ENCODE peak calls at places on chromosomes 6 and 20, in six cellular contexts. V, E, W, B, J and O are unnamed samples.

GRCh38 chr6:167330745-167331144 is 5.9 kb downstream of the TTLL2 start:
- DNase-seq in V (no peak), E (no peak), W (no peak), B (no peak), J (no peak), O (no peak)

GRCh38 chr20:1330075-1330830 is 1.3 kb upstream of the SDCBP2 start:
- DNase-seq in V (peak; percentile 65), E (no peak), W (peak; percentile 87), B (peak; percentile 59), J (peak; percentile 13), O (no peak)

GRCh38 chr20:31788578-31788977 is 30.6 kb upstream of the MYLK2 start:
- DNase-seq in V (no peak), E (no peak), W (no peak), B (no peak), J (no peak), O (no peak)

GRCh38 chr6:37668251-37668650 is 29.4 kb downstream of the MDGA1 start:
- DNase-seq in V (peak; percentile 67), E (no peak), W (no peak), B (no peak), J (no peak), O (no peak)

GRCh38 chr6:124755321-124755720 is 206.9 kb upstream of the RNF217 start:
- DNase-seq in V (no peak), E (no peak), W (no peak), B (no peak), J (no peak), O (no peak)

GRCh38 chr20:1618954-1619550 is 757 bp downstream of the SIRPB1 start:
- DNase-seq in V (no peak), E (no peak), W (no peak), B (no peak), J (no peak), O (no peak)

GRCh38 chr6:159608961-159609673 is 83.9 kb downstream of the SOD2 start:
- DNase-seq in V (peak; percentile 20), E (no peak), W (no peak), B (no peak), J (no peak), O (no peak)

GRCh38 chr20:4119854-4120209 is 104.5 kb upstream of the RNF24 start:
- DNase-seq in V (no peak), E (no peak), W (no peak), B (no peak), J (no peak), O (no peak)

GRCh38 chr20:4812641-4813075 is 90.9 kb downstream of the PRND start:
- DNase-seq in V (no peak), E (no peak), W (no peak), B (no peak), J (no peak), O (no peak)

GRCh38 chr20:15446373-15446772 is 1109.0 kb upstream of the FLRT3 start:
- DNase-seq in V (peak; percentile 84), E (no peak), W (no peak), B (no peak), J (no peak), O (no peak)

DNA sequence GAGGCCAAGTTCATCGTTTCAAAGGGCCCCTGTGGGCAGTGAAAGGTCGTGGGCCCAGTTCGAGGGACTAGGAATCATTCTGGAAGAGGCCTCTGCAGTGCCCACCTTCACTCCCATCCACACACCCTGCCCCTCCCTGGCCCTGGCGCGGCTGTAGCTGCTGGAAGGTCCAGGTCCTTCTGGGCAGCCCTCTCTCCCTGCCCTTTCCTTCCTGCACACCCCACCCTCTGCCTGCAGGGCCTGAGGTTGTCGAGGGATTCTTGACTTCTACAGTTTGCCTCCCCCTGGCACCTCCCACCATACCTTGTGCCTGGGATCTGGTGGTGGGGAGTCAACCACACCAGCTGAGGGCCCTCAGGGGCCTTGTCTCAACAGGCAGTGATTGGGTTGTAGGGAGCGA is 4.5 kb upstream of the MYT1 start:
- DNase-seq in V (no peak), E (no peak), W (no peak), B (no peak), J (no peak), O (no peak)
- H3K27ac ChIP-seq in V (no peak overlapping the region), E (no peak overlapping the region), W (no peak overlapping the region), B (no peak overlapping the region), J (no peak overlapping the region), O (no peak overlapping the region)

DNA sequence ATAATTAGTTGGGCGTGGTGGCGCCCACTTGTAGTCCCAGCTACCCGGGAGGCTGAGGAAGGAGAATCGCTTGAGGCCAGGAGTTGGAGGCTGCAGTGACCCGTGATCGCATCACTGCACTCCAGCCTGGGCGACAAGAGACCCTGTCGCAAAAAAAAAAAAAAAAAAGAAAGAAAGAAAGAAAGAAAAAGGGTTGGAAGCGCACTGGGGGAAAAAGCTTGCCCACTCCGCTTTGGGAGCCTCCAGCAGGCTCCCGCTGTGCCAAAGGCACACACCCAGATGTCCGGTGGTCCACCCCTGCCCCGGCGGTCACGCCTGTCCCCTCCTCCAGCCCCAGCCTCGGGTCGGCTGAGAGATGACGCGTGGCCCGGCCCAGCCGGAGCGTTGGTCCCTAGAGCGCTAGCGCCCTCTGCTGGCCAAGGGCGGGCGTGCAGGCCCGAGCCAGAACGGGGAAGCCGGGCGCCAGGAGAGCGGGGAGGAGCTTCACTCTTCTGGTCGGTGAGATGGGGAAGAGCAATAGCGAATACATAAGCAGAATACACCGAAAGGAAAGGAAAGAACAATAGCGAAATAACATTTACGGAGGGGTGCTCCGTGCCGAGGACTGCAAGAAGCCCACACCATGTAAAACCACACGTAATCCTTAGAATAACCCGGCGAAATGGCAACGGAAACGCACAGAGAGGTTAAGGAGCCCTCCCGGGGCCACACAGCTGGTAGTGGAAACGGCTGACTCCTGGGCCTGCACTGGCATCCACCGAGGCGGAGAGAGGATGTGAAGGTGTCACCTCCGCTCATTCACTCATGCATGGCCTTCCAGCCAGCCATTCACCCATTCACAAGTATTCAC is 41.7 kb downstream of the UBE2V1 start:
- DNase-seq in V (peak; percentile 45), E (peak; percentile 94), W (peak; percentile 94), B (peak; percentile 88), J (peak; percentile 100), O (peak; percentile 91)
- H3K27ac ChIP-seq in V (no peak overlapping the region), E (no peak overlapping the region), W (no peak overlapping the region), B (no peak overlapping the region), J (no peak overlapping the region), O (peak overlapping the region; percentile 55)

GRCh38 chr6:68730291-68731054 is 95.4 kb downstream of the ADGRB3 start:
- DNase-seq in V (no peak), E (no peak), W (no peak), B (no peak), J (no peak), O (no peak)
- H3K27ac ChIP-seq in V (no peak overlapping the region), E (no peak overlapping the region), W (no peak overlapping the region), B (no peak overlapping the region), J (no peak overlapping the region), O (no peak overlapping the region)

GRCh38 chr6:31272856-31273626 is 1.1 kb upstream of the HLA-C start:
- DNase-seq in V (no peak), E (no peak), W (no peak), B (peak; percentile 36), J (no peak), O (no peak)
- H3K27ac ChIP-seq in V (no peak overlapping the region), E (peak overlapping the region; percentile 96), W (peak overlapping the region; percentile 98), B (peak overlapping the region; percentile 99), J (no peak overlapping the region), O (peak overlapping the region; percentile 90)

GRCh38 chr20:19968488-19969073 is 48.6 kb upstream of the NAA20 start:
- DNase-seq in V (no peak), E (no peak), W (no peak), B (no peak), J (no peak), O (no peak)
- H3K27ac ChIP-seq in V (no peak overlapping the region), E (no peak overlapping the region), W (no peak overlapping the region), B (no peak overlapping the region), J (no peak overlapping the region), O (no peak overlapping the region)

DNA sequence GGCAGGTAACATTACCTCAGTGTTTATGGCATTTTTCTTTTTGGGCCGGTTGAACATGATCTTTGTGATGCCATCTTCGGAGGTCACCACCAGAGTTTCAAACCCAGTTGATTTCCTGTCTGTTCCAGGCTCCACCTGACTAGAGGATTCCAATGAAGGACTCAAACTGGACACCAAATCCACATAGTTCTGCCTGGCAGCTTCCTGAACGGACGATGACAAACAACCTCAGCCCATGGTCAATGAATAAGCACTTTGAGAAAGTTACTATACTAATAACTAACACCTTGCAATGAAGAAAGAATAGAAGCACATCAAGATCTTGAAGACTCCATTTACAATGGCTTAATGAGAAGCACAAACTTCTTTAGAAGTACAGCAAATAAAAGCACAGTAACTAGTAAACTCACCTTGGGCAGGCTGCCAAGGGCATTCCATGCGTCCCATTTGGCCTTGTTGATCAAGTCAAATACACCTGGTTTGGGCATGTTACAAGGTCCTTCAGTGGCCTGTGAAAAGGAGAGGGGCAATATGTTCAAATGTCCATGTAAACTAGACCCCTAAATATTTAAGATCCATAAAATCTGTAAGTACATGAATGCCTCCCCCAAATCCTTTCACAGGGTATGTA is 4.9 kb downstream of the ECI2 start:
- DNase-seq in V (no peak), E (no peak), W (peak; percentile 66), B (no peak), J (no peak), O (no peak)
- H3K27ac ChIP-seq in V (no peak overlapping the region), E (no peak overlapping the region), W (no peak overlapping the region), B (no peak overlapping the region), J (no peak overlapping the region), O (no peak overlapping the region)

GRCh38 chr20:36477475-36477874 is 63.8 kb upstream of the MYL9 start:
- DNase-seq in V (no peak), E (no peak), W (no peak), B (no peak), J (no peak), O (no peak)

GRCh38 chr20:36471885-36472642 is 69.3 kb upstream of the MYL9 start:
- DNase-seq in V (no peak), E (no peak), W (no peak), B (no peak), J (no peak), O (no peak)

GRCh38 chr20:36473164-36473563 is 68.2 kb upstream of the MYL9 start:
- DNase-seq in V (no peak), E (no peak), W (no peak), B (no peak), J (no peak), O (no peak)

GRCh38 chr20:36472656-36473071 is 68.7 kb upstream of the MYL9 start:
- DNase-seq in V (peak; percentile 59), E (no peak), W (peak; percentile 88), B (peak; percentile 32), J (peak; percentile 73), O (no peak)

GRCh38 chr20:36474563-36474962 is 66.8 kb upstream of the MYL9 start:
- DNase-seq in V (no peak), E (no peak), W (no peak), B (no peak), J (no peak), O (no peak)
- H3K27ac ChIP-seq in V (no peak overlapping the region), E (no peak overlapping the region), W (no peak overlapping the region), B (no peak overlapping the region), J (no peak overlapping the region), O (peak overlapping the region; percentile 39)

DNA sequence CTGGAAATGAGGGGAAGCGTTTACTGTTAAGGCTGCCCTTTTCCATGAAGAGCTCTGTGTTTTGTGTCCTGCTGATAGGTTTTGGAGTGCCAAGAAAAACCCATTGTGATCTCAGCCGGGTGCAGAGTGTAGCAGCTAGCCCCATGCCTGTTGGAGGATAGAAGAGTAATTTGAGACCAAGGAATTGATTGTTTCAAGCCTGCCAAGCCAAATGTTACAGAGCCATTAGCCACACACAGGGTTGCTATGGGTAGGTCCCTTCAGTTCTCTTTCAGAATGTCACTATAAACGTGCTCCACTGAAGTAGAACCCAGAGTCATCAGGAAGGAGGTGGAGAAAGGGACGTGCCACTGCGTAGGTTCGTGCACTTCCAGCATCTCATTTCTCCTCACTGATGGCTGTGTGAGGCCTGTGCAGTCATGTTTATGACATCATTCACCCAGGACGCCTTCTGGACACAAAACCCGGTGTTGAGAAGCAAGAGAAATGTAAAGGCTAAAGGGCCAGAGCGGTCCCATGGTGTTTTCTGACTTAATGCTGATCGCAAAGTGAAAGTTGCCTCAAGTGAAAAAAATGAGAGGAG is 6.6 kb downstream of the GMPR start:
- DNase-seq in V (peak; percentile 61), E (no peak), W (no peak), B (no peak), J (no peak), O (no peak)
- H3K27ac ChIP-seq in V (no peak overlapping the region), E (no peak overlapping the region), W (no peak overlapping the region), B (no peak overlapping the region), J (no peak overlapping the region), O (no peak overlapping the region)